ENCODE peak calls at places on chromosomes 13 and 19, in eight cellular contexts. K is nephron progenitor cell, W is IMR-90, Z is hepatocyte, T is globus pallidus, J is NCI-H524 treated with DMSO at 0.1 percent for 48 hours, V is D341Med, C is LHCN-M2. L is an unnamed sample.

GRCh38 chr19:28435551-28436261 is 777.2 kb downstream of the UQCRFS1 start:
- DNase-seq in K (no peak), W (no peak), Z (no peak), T (no peak), J (no peak), V (no peak), C (no peak), L (no peak)

GRCh38 chr19:29366757-29367156 is 153.8 kb upstream of the UQCRFS1 start:
- DNase-seq in K (no peak), W (no peak), Z (no peak), T (no peak), J (no peak), V (peak), C (no peak), L (no peak)

GRCh38 chr19:35357867-35358573 is at the start of gene FFAR3:
- DNase-seq in K (no peak), W (peak), Z (no peak), T (peak), J (peak), V (peak), C (no peak), L (no peak)

GRCh38 chr19:2394054-2394668 is 33.2 kb downstream of the TIMM13 start:
- DNase-seq in K (no peak), W (no peak), Z (no peak), T (peak), J (no peak), V (no peak), C (no peak), L (no peak)

GRCh38 chr19:35078807-35079206 is 36.8 kb upstream of the FXYD3 start:
- DNase-seq in K (no peak), W (no peak), Z (no peak), T (no peak), J (no peak), V (no peak), C (no peak), L (no peak)

GRCh38 chr19:29029271-29029670 is 183.7 kb downstream of the UQCRFS1 start:
- DNase-seq in K (no peak), W (peak), Z (no peak), T (no peak), J (no peak), V (no peak), C (no peak), L (no peak)

GRCh38 chr13:26971990-26972888 is 199.4 kb downstream of the USP12 start:
- DNase-seq in K (peak), W (peak), Z (peak), T (no peak), J (peak), V (peak), C (peak), L (no peak)

GRCh38 chr19:16338470-16339360 is 14.1 kb downstream of the KLF2 start:
- DNase-seq in K (no peak), W (peak), Z (no peak), T (no peak), J (no peak), V (peak), C (peak), L (peak)

GRCh38 chr13:35720690-35721554 is 244.4 kb upstream of the MAB21L1 start:
- DNase-seq in K (peak), W (peak), Z (peak), T (peak), J (no peak), V (peak), C (peak), L (no peak)

GRCh38 chr19:44618640-44619357 is 5.4 kb downstream of the IGSF23 start:
- DNase-seq in K (no peak), W (no peak), Z (no peak), T (no peak), J (no peak), V (no peak), C (no peak), L (no peak)

GRCh38 chr19:6409346-6409745 is 15.3 kb downstream of the KHSRP start:
- DNase-seq in K (no peak), W (no peak), Z (no peak), T (no peak), J (no peak), V (no peak), C (no peak), L (no peak)

GRCh38 chr13:32938907-32939306 is 77.3 kb upstream of the KL start:
- DNase-seq in K (no peak), W (peak), Z (no peak), T (no peak), J (no peak), V (no peak), C (peak), L (no peak)

GRCh38 chr13:74850893-74851292 is 631.1 kb downstream of the TBC1D4 start:
- DNase-seq in K (no peak), W (no peak), Z (no peak), T (no peak), J (no peak), V (no peak), C (no peak), L (no peak)

GRCh38 chr19:41424335-41425173 is 2.6 kb downstream of the B3GNT8 start:
- DNase-seq in K (no peak), W (no peak), Z (no peak), T (no peak), J (no peak), V (no peak), C (no peak), L (no peak)

GRCh38 chr13:68009546-68009945 is 779.4 kb upstream of the PCDH9 start:
- DNase-seq in K (no peak), W (no peak), Z (no peak), T (no peak), J (no peak), V (no peak), C (no peak), L (no peak)

GRCh38 chr13:101611491-101612475 is 159.3 kb downstream of the ITGBL1 start:
- DNase-seq in K (no peak), W (peak), Z (no peak), T (no peak), J (no peak), V (no peak), C (peak), L (no peak)

GRCh38 chr19:19591133-19591825 is 27.2 kb downstream of the PBX4 start:
- DNase-seq in K (no peak), W (peak), Z (peak), T (no peak), J (no peak), V (no peak), C (peak), L (peak)

GRCh38 chr13:27273658-27274425 is 3.2 kb downstream of the RASL11A start:
- DNase-seq in K (no peak), W (peak), Z (no peak), T (no peak), J (no peak), V (no peak), C (peak), L (no peak)

GRCh38 chr19:5338661-5339469 is 1.7 kb downstream of the PTPRS start:
- DNase-seq in K (peak), W (no peak), Z (peak), T (peak), J (peak), V (peak), C (no peak), L (no peak)

GRCh38 chr13:40692946-40693345 is 26.5 kb upstream of the FOXO1 start:
- DNase-seq in K (no peak), W (no peak), Z (no peak), T (no peak), J (no peak), V (no peak), C (peak), L (peak)

GRCh38 chr13:98133949-98134348 is 8.9 kb upstream of the FARP1 start:
- DNase-seq in K (no peak), W (no peak), Z (no peak), T (no peak), J (no peak), V (no peak), C (no peak), L (no peak)

GRCh38 chr19:11261431-11261901 is 858 bp downstream of the DOCK6 start:
- DNase-seq in K (peak), W (no peak), Z (no peak), T (no peak), J (no peak), V (peak), C (no peak), L (no peak)

GRCh38 chr13:105874808-105875207 is 660.7 kb downstream of the EFNB2 start:
- DNase-seq in K (no peak), W (no peak), Z (peak), T (no peak), J (no peak), V (no peak), C (no peak), L (no peak)

GRCh38 chr19:2475018-2475701 is 767 bp upstream of the GADD45B start:
- DNase-seq in K (peak), W (peak), Z (peak), T (no peak), J (no peak), V (peak), C (peak), L (no peak)